ENCODE peak calls at places on chromosomes 13 and 19, in four cellular contexts. U is A549, P is IMR-90, O is K562. V is an unnamed sample.

GRCh38 chr13:99322297-99323103 is 15.3 kb upstream of the GPR183 start:
- DNase-seq in U (no peak), P (peak), O (peak), V (no peak)

GRCh38 chr13:31035162-31035951 is 102.9 kb downstream of the TEX26 start:
- DNase-seq in O (no peak), P (peak), U (no peak), V (no peak)

GRCh38 chr19:55590621-55591020 is 8.7 kb downstream of the FIZ1 start:
- DNase-seq in P (no peak), U (no peak), O (peak), V (no peak)

GRCh38 chr13:19881641-19882040 is 18.2 kb upstream of the ZMYM5 start:
- DNase-seq in O (no peak), U (no peak), P (no peak), V (no peak)

GRCh38 chr13:105994340-105994739 is 541.1 kb downstream of the EFNB2 start:
- DNase-seq in O (no peak), P (no peak), U (no peak), V (no peak)

GRCh38 chr13:100280681-100281080 is 191.8 kb downstream of the PCCA start:
- DNase-seq in P (peak), U (no peak), O (no peak), V (no peak)

GRCh38 chr13:49958321-49958720 is 22.2 kb upstream of the SPRYD7 start:
- DNase-seq in O (no peak), P (peak), U (no peak), V (no peak)

GRCh38 chr13:43269037-43269476 is 245.7 kb downstream of the DNAJC15 start:
- DNase-seq in O (no peak), P (peak), U (peak), V (peak)

GRCh38 chr19:38699647-38700349 is 44.5 kb downstream of the CAPN12 start:
- DNase-seq in P (no peak), U (no peak), O (no peak), V (no peak)

DNA sequence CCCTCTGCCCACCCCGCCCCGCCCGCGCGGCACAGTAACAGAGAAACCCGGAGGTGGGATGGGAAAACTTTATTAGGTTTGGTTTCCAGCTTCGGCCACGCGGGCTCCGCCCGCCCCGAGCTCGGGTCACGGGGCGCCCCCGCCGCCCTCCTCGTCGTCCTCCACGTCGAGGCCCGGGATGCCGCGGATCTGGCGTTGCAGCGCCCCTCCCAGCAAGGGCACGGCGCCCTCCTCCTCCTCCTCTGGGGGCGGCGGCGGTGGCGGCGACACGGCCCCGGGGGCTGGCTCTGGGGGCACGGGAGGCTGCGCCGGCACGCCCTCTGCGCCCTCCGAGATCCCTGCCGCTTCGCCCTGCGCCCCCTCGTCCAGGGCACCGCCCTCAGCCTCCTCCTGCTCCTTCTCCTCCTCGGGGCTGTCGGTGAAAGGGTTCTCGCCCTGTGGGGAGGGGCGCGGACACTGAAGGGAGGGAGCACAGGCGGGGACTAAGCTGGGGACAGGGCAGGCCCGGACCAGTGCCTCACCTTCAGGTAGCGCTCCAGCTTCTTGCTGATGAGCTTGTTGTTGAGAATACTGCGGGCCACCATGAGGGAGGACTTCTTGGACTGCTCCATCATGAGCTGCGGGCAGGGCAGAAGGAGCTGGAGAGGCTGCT is 535 bp upstream of the AKAP8 start:
- DNase-seq in O (peak), U (peak), P (peak), V (peak)
- TF ChIP-seq MAZ in O (no peak), U (no peak), P (no peak), V (peak)

GRCh38 chr13:55160911-55161310 is 1979.8 kb upstream of the PRR20A start:
- DNase-seq in U (no peak), O (no peak), P (no peak), V (no peak)
- TF ChIP-seq MAZ in U (no peak), O (no peak), P (no peak), V (no peak)

GRCh38 chr13:24194447-24194846 is 33.9 kb downstream of the SPATA13 start:
- DNase-seq in P (no peak), O (no peak), U (no peak), V (no peak)

GRCh38 chr13:24202215-24202614 is 41.7 kb downstream of the SPATA13 start:
- DNase-seq in P (no peak), U (no peak), O (no peak), V (no peak)

GRCh38 chr13:24196593-24197197 is 36.2 kb downstream of the SPATA13 start:
- DNase-seq in U (no peak), O (no peak), P (no peak), V (no peak)

GRCh38 chr13:24195626-24196025 is 35.1 kb downstream of the SPATA13 start:
- DNase-seq in U (no peak), O (no peak), P (no peak), V (no peak)

GRCh38 chr13:24199016-24199415 is 38.5 kb downstream of the SPATA13 start:
- DNase-seq in O (no peak), U (no peak), P (no peak), V (no peak)
- TF ChIP-seq MAZ in O (no peak), U (no peak), P (no peak), V (no peak)

DNA sequence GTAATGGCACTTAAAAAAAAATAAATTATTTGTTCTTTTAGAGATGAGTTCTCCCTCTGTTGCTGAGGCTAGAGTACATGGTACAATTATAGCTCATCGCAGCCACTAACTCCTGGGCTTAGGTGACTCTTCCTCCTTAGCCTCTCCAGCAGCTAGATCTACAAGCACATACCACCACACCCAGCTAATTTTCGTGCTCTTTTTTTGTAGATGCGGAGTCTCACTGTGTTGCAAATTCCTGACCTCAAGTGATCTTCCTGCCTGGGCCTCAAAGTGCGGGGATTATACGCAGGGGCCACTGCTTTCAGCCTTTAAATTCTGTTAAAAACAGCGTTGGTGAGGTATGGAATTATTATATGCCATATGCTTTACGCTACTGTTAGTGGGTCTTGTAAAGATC is 2034.0 kb downstream of the OLFM4 start:
- DNase-seq in P (no peak), O (no peak), U (no peak), V (no peak)
- TF ChIP-seq MAZ in P (no peak), O (no peak), U (no peak), V (no peak)

GRCh38 chr13:111252449-111253124 is 67.9 kb upstream of the TEX29 start:
- DNase-seq in U (no peak), O (no peak), P (peak), V (no peak)
- TF ChIP-seq MAZ in U (no peak), O (no peak), P (no peak), V (no peak)

GRCh38 chr13:104021806-104022397 is 955.7 kb upstream of the SLC10A2 start:
- DNase-seq in O (no peak), U (no peak), P (no peak), V (no peak)

GRCh38 chr13:104025303-104025702 is 959.1 kb upstream of the SLC10A2 start:
- DNase-seq in O (no peak), P (no peak), U (no peak), V (no peak)

DNA sequence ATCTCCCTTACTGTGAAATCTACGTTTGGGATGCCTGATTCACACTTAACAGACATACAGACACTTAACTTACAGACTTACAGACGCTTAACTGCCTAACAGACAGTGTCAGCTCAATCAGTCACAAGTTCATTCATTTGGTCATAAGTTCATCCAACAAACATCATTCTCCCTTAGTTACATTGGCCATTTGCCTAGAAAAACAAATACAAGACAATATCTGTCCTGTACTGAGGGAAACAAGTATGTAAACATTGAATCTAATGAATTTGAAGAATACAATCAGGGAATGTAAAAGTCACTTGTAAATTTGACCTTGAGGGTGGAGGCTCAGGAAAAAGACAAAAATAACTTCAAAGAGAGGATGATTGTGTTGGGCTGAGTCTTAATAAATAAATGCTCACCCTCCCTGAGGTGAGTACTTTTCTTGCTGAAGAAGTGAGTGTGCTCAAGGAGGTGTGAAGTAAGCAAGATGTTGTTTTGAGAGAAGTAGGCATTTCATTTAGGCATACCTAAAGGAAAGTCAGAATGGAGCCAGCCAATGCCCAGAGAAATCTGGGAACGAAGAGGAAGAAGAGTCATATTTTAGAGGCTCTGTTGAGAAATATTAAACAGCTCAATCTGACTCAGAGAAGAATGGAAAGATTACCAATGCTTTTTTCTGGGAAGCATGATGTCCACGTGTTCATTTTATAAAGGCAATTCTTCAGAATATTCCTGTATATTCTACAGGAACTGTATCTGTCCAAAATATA is 958.4 kb upstream of the SLC10A2 start:
- DNase-seq in O (no peak), U (no peak), P (peak), V (no peak)
- TF ChIP-seq MAZ in O (no peak), U (no peak), P (no peak), V (no peak)

V was measured in HepG2.